ENCODE peak calls at places on chromosome 20, in nine cellular contexts. One of them, this sample, is unnamed.

GRCh38 chr20:63284544-63284949 is 8.4 kb upstream of the COL20A1 start:
- DNase-seq in astrocyte of the cerebellum: no peak
- DNase-seq in immature natural killer cell: no peak
- DNase-seq in GM23338: no peak
- DNase-seq in midbrain: no peak
- DNase-seq in H54: no peak
- DNase-seq in left ventricle myocardium superior: no peak
- DNase-seq in activated gamma-delta T cell: no peak
- DNase-seq in stimulated activated CD4-positive, alpha-beta T cell treated with anti-CD3 and anti-CD28 coated beads, Interleukin-4, amount 100 ng/mL, for 48 hours: no peak
- DNase-seq in this sample: no peak

GRCh38 chr20:13492001-13492480 is 146.7 kb downstream of the TASP1 start:
- DNase-seq in midbrain: peak; percentile 23
- DNase-seq in immature natural killer cell: no peak
- DNase-seq in stimulated activated CD4-positive, alpha-beta T cell treated with anti-CD3 and anti-CD28 coated beads, Interleukin-4, amount 100 ng/mL, for 48 hours: no peak
- DNase-seq in GM23338: peak; percentile 89
- DNase-seq in left ventricle myocardium superior: peak; percentile 37
- DNase-seq in astrocyte of the cerebellum: peak; percentile 42
- DNase-seq in activated gamma-delta T cell: no peak
- DNase-seq in H54: no peak
- DNase-seq in this sample: no peak

GRCh38 chr20:59514554-59514953 is 89.8 kb upstream of the PHACTR3 start:
- DNase-seq in left ventricle myocardium superior: no peak
- DNase-seq in astrocyte of the cerebellum: no peak
- DNase-seq in activated gamma-delta T cell: no peak
- DNase-seq in stimulated activated CD4-positive, alpha-beta T cell treated with anti-CD3 and anti-CD28 coated beads, Interleukin-4, amount 100 ng/mL, for 48 hours: no peak
- DNase-seq in GM23338: no peak
- DNase-seq in immature natural killer cell: no peak
- DNase-seq in H54: no peak
- DNase-seq in midbrain: no peak
- DNase-seq in this sample: no peak

GRCh38 chr20:59386819-59387218 is 86.4 kb downstream of the EDN3 start:
- DNase-seq in GM23338: peak; percentile 41
- DNase-seq in H54: no peak
- DNase-seq in left ventricle myocardium superior: no peak
- DNase-seq in immature natural killer cell: no peak
- DNase-seq in astrocyte of the cerebellum: no peak
- DNase-seq in midbrain: no peak
- DNase-seq in stimulated activated CD4-positive, alpha-beta T cell treated with anti-CD3 and anti-CD28 coated beads, Interleukin-4, amount 100 ng/mL, for 48 hours: no peak
- DNase-seq in activated gamma-delta T cell: no peak
- DNase-seq in this sample: no peak

GRCh38 chr20:61621381-61621780 is 369.3 kb downstream of the CDH4 start:
- DNase-seq in H54: no peak
- DNase-seq in stimulated activated CD4-positive, alpha-beta T cell treated with anti-CD3 and anti-CD28 coated beads, Interleukin-4, amount 100 ng/mL, for 48 hours: no peak
- DNase-seq in astrocyte of the cerebellum: no peak
- DNase-seq in GM23338: no peak
- DNase-seq in immature natural killer cell: no peak
- DNase-seq in midbrain: peak; percentile 24
- DNase-seq in left ventricle myocardium superior: no peak
- DNase-seq in activated gamma-delta T cell: no peak
- DNase-seq in this sample: no peak

GRCh38 chr20:61117725-61118124 is 134.3 kb upstream of the CDH4 start:
- DNase-seq in astrocyte of the cerebellum: peak; percentile 3
- DNase-seq in stimulated activated CD4-positive, alpha-beta T cell treated with anti-CD3 and anti-CD28 coated beads, Interleukin-4, amount 100 ng/mL, for 48 hours: no peak
- DNase-seq in H54: no peak
- DNase-seq in immature natural killer cell: no peak
- DNase-seq in GM23338: no peak
- DNase-seq in midbrain: no peak
- DNase-seq in left ventricle myocardium superior: no peak
- DNase-seq in activated gamma-delta T cell: no peak
- DNase-seq in this sample: no peak

GRCh38 chr20:24934101-24934661 is 14.9 kb upstream of the CST7 start:
- DNase-seq in H54: no peak
- DNase-seq in GM23338: no peak
- DNase-seq in midbrain: no peak
- DNase-seq in stimulated activated CD4-positive, alpha-beta T cell treated with anti-CD3 and anti-CD28 coated beads, Interleukin-4, amount 100 ng/mL, for 48 hours: no peak
- DNase-seq in activated gamma-delta T cell: no peak
- DNase-seq in left ventricle myocardium superior: no peak
- DNase-seq in astrocyte of the cerebellum: no peak
- DNase-seq in immature natural killer cell: no peak
- DNase-seq in this sample: no peak

GRCh38 chr20:24425523-24425922 is 43.9 kb upstream of the SYNDIG1 start:
- DNase-seq in immature natural killer cell: no peak
- DNase-seq in stimulated activated CD4-positive, alpha-beta T cell treated with anti-CD3 and anti-CD28 coated beads, Interleukin-4, amount 100 ng/mL, for 48 hours: no peak
- DNase-seq in activated gamma-delta T cell: no peak
- DNase-seq in H54: no peak
- DNase-seq in left ventricle myocardium superior: no peak
- DNase-seq in GM23338: peak; percentile 63
- DNase-seq in astrocyte of the cerebellum: no peak
- DNase-seq in midbrain: no peak
- DNase-seq in this sample: no peak

GRCh38 chr20:62003567-62004405 is 61.9 kb downstream of the TAF4 start:
- DNase-seq in astrocyte of the cerebellum: no peak
- DNase-seq in stimulated activated CD4-positive, alpha-beta T cell treated with anti-CD3 and anti-CD28 coated beads, Interleukin-4, amount 100 ng/mL, for 48 hours: no peak
- DNase-seq in H54: no peak
- DNase-seq in immature natural killer cell: no peak
- DNase-seq in midbrain: no peak
- DNase-seq in left ventricle myocardium superior: no peak
- DNase-seq in GM23338: no peak
- DNase-seq in activated gamma-delta T cell: no peak
- DNase-seq in this sample: no peak

GRCh38 chr20:36399147-36399968 is 93.2 kb downstream of the DLGAP4 start:
- DNase-seq in left ventricle myocardium superior: no peak
- DNase-seq in GM23338: peak; percentile 98
- DNase-seq in midbrain: no peak
- DNase-seq in immature natural killer cell: peak; percentile 4
- DNase-seq in activated gamma-delta T cell: no peak
- DNase-seq in stimulated activated CD4-positive, alpha-beta T cell treated with anti-CD3 and anti-CD28 coated beads, Interleukin-4, amount 100 ng/mL, for 48 hours: peak; percentile 15
- DNase-seq in H54: peak; percentile 84
- DNase-seq in astrocyte of the cerebellum: no peak
- DNase-seq in this sample: peak; percentile 58

This sample was measured in NCI-H1417.